ENCODE peak calls at places on chromosomes 13 and 19, in five cellular contexts. N is progenitor cell of endocrine pancreas, K is RWPE1, T is upper lobe of left lung, Z is cardiac fibroblast. V is an unnamed sample.

GRCh38 chr13:91623151-91623550 is 224.7 kb downstream of the GPC5 start:
- DNase-seq in Z (no peak), T (no peak), K (no peak), N (no peak), V (no peak)

GRCh38 chr19:21117041-21117907 is 24.6 kb upstream of the ZNF431 start:
- DNase-seq in N (no peak), Z (peak), T (no peak), K (no peak), V (no peak)

GRCh38 chr19:37867831-37868230 is 38.6 kb downstream of the WDR87 start:
- DNase-seq in N (no peak), K (peak), Z (peak), T (no peak), V (no peak)

GRCh38 chr19:38267780-38268430 is 3.5 kb downstream of the SPINT2 start:
- DNase-seq in Z (no peak), T (no peak), K (peak), N (no peak), V (no peak)

GRCh38 chr19:39704181-39705044 is at the start of gene LGALS14:
- DNase-seq in N (no peak), K (no peak), T (no peak), Z (no peak), V (no peak)

GRCh38 chr13:86825410-86825809 is 845.8 kb upstream of the SLITRK5 start:
- DNase-seq in K (no peak), N (no peak), T (no peak), Z (no peak), V (no peak)

GRCh38 chr13:111027481-111028439 is 87.3 kb upstream of the ARHGEF7 start:
- DNase-seq in K (no peak), Z (peak), N (no peak), T (no peak), V (no peak)

GRCh38 chr13:107266657-107267056 is 698.7 kb upstream of the ARGLU1 start:
- DNase-seq in N (no peak), T (no peak), K (no peak), Z (no peak), V (no peak)

GRCh38 chr13:42272115-42272756 is at the start of gene AKAP11:
- DNase-seq in N (peak), Z (peak), K (peak), T (no peak), V (peak)

GRCh38 chr19:37997911-37998344 is 90.9 kb downstream of the SIPA1L3 start:
- DNase-seq in T (no peak), N (no peak), K (peak), Z (peak), V (no peak)

DNA sequence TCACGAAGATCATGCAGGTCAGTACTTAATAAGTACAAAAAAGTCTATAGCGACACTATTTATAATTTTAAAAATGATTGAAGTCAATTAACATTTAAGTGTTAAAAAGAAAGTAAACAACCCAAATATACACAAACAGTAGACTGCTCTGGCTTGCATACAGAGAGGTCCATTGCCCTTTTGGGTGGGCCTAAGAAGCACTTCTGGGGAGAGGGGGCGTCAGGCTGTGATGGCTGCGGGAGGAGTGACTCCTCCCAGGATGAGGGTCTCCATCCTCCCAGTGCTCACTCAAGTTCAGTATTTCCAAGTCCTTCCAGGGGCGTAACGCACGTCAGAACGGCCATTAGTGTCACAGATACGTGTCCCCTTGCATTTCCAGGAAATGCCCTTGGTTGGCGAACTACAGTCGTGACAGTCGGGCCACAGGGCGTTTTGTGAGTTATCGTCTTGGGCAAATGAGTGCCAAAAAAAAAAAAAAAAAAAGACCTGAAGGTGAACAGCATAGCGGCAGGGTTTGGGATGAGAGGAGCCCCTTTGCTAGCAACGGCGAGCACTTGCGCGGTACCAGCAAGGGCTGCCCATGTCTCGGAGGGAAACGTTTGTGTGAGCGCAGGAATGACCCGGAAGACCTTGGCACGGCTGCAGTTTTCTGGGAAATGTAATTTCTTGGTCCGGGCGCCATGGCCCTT is at the start of gene SCGB2B2:
- DNase-seq in N (no peak), T (no peak), Z (no peak), K (peak), V (no peak)
- TF ChIP-seq CTCF in N (peak), T (no peak), Z (no peak), K (no peak), V (no peak)

DNA sequence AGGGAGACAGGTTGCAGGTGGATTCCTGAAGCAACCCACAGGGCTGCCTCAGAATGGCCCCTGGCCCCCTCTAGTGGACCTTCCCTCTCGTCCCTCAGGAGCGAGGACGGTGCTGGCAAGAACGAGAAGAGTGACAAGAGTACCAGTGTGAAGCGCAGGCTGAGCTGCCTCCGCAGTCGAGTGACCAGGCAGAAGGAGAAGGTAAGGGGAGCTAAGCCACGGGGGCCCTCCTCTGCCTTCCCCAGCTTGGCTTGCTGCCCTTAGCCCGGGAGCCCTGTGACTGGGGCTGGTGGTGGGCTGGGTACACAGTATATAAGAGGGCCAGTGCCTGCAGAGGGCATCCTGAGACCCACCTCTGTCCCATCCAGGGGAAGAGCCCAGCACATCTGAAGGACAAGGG is 34.0 kb downstream of the ARHGEF18 start:
- DNase-seq in Z (no peak), N (no peak), T (no peak), K (no peak), V (no peak)
- TF ChIP-seq CTCF in Z (no peak), N (peak), T (no peak), K (no peak), V (no peak)

DNA sequence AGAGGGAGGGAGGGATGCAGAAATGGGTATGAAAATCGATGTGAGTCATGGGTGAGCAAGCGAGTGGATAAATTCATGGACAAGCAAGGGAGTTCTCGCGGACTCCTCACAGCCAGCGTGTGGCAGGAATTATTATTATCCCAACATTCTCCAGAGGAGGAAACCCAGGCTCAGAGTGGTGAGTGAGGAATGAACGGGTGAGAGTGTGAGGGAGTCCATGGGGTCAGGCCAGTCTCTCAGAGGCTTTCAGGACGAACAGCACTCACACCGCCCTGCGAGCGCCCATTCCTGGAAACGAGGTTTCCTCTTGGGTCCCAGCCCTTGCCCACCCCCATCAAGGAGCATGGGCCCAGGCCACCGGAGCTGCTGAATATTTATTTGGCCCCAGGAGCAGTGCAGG is 6.3 kb upstream of the DNAAF3 start:
- DNase-seq in Z (peak), K (peak), N (no peak), T (no peak), V (no peak)
- TF ChIP-seq CTCF in Z (no peak), K (no peak), N (no peak), T (no peak), V (no peak)

GRCh38 chr19:55325172-55325571 is at the start of gene TMEM150B:
- DNase-seq in N (no peak), T (no peak), Z (no peak), K (no peak), V (no peak)

GRCh38 chr19:55322495-55322894 is 2.6 kb downstream of the TMEM150B start:
- DNase-seq in Z (no peak), T (no peak), K (no peak), N (no peak), V (no peak)

GRCh38 chr19:55321466-55321865 is 3.7 kb downstream of the TMEM150B start:
- DNase-seq in T (no peak), K (no peak), N (no peak), Z (no peak), V (no peak)

GRCh38 chr19:55320844-55321419 is 4.2 kb downstream of the TMEM150B start:
- DNase-seq in K (no peak), N (no peak), Z (no peak), T (no peak), V (no peak)

DNA sequence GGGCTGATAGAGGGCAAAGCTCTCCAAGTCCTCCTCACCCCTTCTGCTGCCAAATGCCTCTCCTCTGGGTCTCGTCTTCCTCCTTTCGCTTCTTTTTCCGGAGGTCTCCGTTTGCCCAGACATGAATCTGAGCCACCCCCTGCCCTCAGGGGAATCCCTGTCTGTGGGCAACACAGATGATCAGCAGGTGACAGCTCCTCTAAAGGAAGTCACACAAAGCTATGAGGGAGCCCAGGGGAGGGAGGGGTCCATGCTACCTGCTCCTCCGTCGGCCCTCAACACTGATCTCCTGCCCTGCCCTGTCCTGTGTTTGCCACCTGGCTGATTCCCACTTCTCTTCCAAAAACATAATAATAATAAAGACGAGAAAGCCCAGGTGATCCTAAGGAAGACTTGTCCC is 436 bp downstream of the TMEM150B start:
- DNase-seq in T (no peak), K (no peak), N (no peak), Z (no peak), V (no peak)
- TF ChIP-seq CTCF in T (no peak), K (no peak), N (no peak), Z (no peak), V (no peak)

DNA sequence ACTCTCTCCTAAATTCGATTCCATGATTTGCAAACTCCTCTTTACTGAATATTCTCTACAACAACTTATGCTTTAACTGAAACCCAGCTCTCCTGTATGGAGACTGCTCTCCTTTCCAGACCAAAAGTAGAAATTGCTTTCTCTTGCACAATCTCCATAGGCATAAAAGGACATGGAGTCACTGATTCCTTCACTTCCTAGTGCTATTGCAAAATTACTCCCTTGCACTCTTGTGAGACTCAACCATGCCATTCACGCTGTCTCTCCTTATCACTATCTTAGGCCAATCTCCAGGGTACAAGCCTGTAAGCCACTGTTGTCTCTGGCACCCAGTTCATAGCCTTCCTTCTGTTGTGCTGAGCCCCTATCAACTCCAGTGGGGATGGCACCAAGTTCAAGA is 30.6 kb downstream of the SERPINE3 start:
- DNase-seq in T (no peak), Z (peak), K (no peak), N (no peak), V (no peak)
- TF ChIP-seq CTCF in T (no peak), Z (no peak), K (no peak), N (no peak), V (no peak)

V was measured in natural killer cell.